ENCODE peak calls at places on chromosome 7, in five cellular contexts. C is HepG2, L is K562, F is GM12878, U is SK-N-SH. Z is an unnamed sample.

GRCh38 chr7:114959931-114960330 is 38.0 kb downstream of the MDFIC start:
- DNase-seq in U (no peak), C (no peak), F (peak), L (no peak), Z (no peak)

GRCh38 chr7:84191261-84191660 is 3.3 kb downstream of the SEMA3A start:
- DNase-seq in F (no peak), U (no peak), C (no peak), L (no peak), Z (no peak)

GRCh38 chr7:110948280-110948679 is 142.6 kb upstream of the LRRN3 start:
- DNase-seq in F (no peak), U (no peak), C (no peak), L (no peak), Z (no peak)

GRCh38 chr7:82534687-82535086 is 91.1 kb upstream of the CACNA2D1 start:
- DNase-seq in L (no peak), U (no peak), C (no peak), F (no peak), Z (no peak)

GRCh38 chr7:117323877-117324699 is 1.2 kb upstream of the WNT2 start:
- DNase-seq in L (no peak), F (no peak), U (peak), C (no peak), Z (no peak)

GRCh38 chr7:45161842-45162241 is 4.3 kb downstream of the RAMP3 start:
- DNase-seq in C (no peak), U (no peak), L (no peak), F (no peak), Z (no peak)

GRCh38 chr7:155344270-155344617 is 46.6 kb downstream of the INSIG1 start:
- DNase-seq in L (no peak), C (no peak), F (no peak), U (no peak), Z (no peak)

GRCh38 chr7:114819629-114820362 is 102.1 kb upstream of the MDFIC start:
- DNase-seq in C (peak), U (no peak), F (no peak), L (no peak), Z (no peak)

GRCh38 chr7:155921804-155922506 is 109.7 kb upstream of the SHH start:
- DNase-seq in L (no peak), C (no peak), F (no peak), U (no peak), Z (no peak)

GRCh38 chr7:127713758-127714157 is 61.8 kb downstream of the SND1 start:
- DNase-seq in F (no peak), L (no peak), U (no peak), C (no peak), Z (no peak)

GRCh38 chr7:143361552-143362125 is 874 bp downstream of the FAM131B start:
- DNase-seq in F (no peak), L (peak), C (no peak), U (no peak), Z (no peak)

GRCh38 chr7:149780056-149780455 is 6.7 kb upstream of the ZNF467 start:
- DNase-seq in U (no peak), L (no peak), C (no peak), F (no peak), Z (no peak)

GRCh38 chr7:158161194-158161593 is 426.4 kb downstream of the PTPRN2 start:
- DNase-seq in L (no peak), U (no peak), C (peak), F (no peak), Z (no peak)

GRCh38 chr7:92496876-92497275 is 19.1 kb upstream of the ERVW-1 start:
- DNase-seq in C (no peak), U (no peak), L (no peak), F (no peak), Z (no peak)

GRCh38 chr7:7957513-7957912 is 11.1 kb upstream of the GLCCI1 start:
- DNase-seq in F (no peak), U (no peak), C (no peak), L (no peak), Z (no peak)

GRCh38 chr7:100571829-100572116 is 1.9 kb downstream of the SAP25 start:
- DNase-seq in L (no peak), F (no peak), C (no peak), U (peak), Z (no peak)

GRCh38 chr7:128035712-128036111 is 4.5 kb upstream of the LRRC4 start:
- DNase-seq in U (peak), F (no peak), C (peak), L (peak), Z (no peak)

GRCh38 chr7:22572937-22573336 is 72.9 kb upstream of the STEAP1B start:
- DNase-seq in F (no peak), C (no peak), U (no peak), L (no peak), Z (no peak)

GRCh38 chr7:81004098-81004497 is 85.2 kb upstream of the SEMA3C start:
- DNase-seq in F (no peak), L (no peak), U (no peak), C (no peak), Z (no peak)

GRCh38 chr7:125386211-125386610 is 456.6 kb upstream of the POT1 start:
- DNase-seq in F (no peak), C (no peak), U (no peak), L (no peak), Z (no peak)

GRCh38 chr7:99837649-99838361 is 10.0 kb downstream of the CYP3A43 start:
- DNase-seq in F (peak), C (peak), L (no peak), U (no peak), Z (no peak)

GRCh38 chr7:28144266-28144665 is 36.3 kb downstream of the JAZF1 start:
- DNase-seq in U (peak), C (no peak), L (no peak), F (no peak), Z (no peak)

GRCh38 chr7:29156798-29157461 is 10.6 kb upstream of the CPVL start:
- DNase-seq in F (no peak), C (no peak), U (peak), L (no peak), Z (no peak)

GRCh38 chr7:67375427-67375826 is 378.8 kb downstream of the TYW1 start:
- DNase-seq in U (no peak), F (no peak), C (no peak), L (no peak), Z (no peak)

GRCh38 chr7:144936314-144936713 is 100.5 kb upstream of the TPK1 start:
- DNase-seq in F (no peak), C (no peak), L (no peak), U (no peak), Z (no peak)

GRCh38 chr7:154903083-154903731 is 99.7 kb downstream of the PAXIP1 start:
- DNase-seq in C (peak), F (no peak), U (peak), L (no peak), Z (no peak)

GRCh38 chr7:114422478-114423217 is 8.0 kb downstream of the FOXP2 start:
- DNase-seq in F (no peak), U (no peak), L (no peak), C (no peak), Z (no peak)

GRCh38 chr7:26709210-26709990 is 155.0 kb downstream of the SKAP2 start:
- DNase-seq in F (no peak), C (no peak), U (no peak), L (no peak), Z (peak)

GRCh38 chr7:30225863-30226361 is 58.5 kb upstream of the ZNRF2 start:
- DNase-seq in C (no peak), F (peak), L (no peak), U (peak), Z (peak)

GRCh38 chr7:123916240-123916724 is 8.8 kb upstream of the SPAM1 start:
- DNase-seq in C (peak), U (peak), F (no peak), L (no peak), Z (no peak)

GRCh38 chr7:13770305-13770704 is 219.2 kb downstream of the ETV1 start:
- DNase-seq in C (no peak), L (no peak), F (no peak), U (no peak), Z (no peak)

DNA sequence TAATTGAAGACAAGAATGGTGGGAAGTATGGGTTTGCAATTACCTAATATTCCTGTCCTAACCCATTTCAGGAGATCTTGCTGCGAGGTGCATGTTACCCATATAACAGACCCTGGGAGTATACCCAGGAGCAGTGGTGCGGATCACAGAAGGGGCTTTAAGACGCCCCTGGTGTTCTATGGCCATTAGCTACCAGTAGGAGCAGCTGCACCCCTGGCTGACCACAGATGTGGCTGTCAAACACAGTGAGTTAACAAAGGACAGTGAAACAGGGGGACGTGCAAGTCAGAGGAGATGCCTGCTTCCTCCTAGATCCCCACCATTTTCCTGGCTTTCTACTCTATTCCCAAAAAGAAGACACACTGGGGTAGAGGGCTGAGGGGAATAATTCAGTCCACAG is 25.2 kb downstream of the AOC1 start:
- DNase-seq in U (no peak), C (no peak), F (no peak), L (no peak), Z (no peak)
- TF ChIP-seq GABPA in U (no peak), C (no peak), F (no peak), L (no peak), Z (no peak)

GRCh38 chr7:75982306-75983064 is 11.9 kb downstream of the TMEM120A start:
- DNase-seq in L (no peak), C (no peak), F (no peak), U (peak), Z (no peak)

GRCh38 chr7:75985009-75985517 is 9.3 kb downstream of the TMEM120A start:
- DNase-seq in L (no peak), C (no peak), F (no peak), U (peak), Z (no peak)

GRCh38 chr7:75983471-75984129 is 10.8 kb downstream of the TMEM120A start:
- DNase-seq in F (no peak), L (no peak), U (peak), C (no peak), Z (no peak)

GRCh38 chr7:75985518-75986146 is 8.8 kb downstream of the TMEM120A start:
- DNase-seq in L (peak), F (no peak), C (no peak), U (peak), Z (no peak)

DNA sequence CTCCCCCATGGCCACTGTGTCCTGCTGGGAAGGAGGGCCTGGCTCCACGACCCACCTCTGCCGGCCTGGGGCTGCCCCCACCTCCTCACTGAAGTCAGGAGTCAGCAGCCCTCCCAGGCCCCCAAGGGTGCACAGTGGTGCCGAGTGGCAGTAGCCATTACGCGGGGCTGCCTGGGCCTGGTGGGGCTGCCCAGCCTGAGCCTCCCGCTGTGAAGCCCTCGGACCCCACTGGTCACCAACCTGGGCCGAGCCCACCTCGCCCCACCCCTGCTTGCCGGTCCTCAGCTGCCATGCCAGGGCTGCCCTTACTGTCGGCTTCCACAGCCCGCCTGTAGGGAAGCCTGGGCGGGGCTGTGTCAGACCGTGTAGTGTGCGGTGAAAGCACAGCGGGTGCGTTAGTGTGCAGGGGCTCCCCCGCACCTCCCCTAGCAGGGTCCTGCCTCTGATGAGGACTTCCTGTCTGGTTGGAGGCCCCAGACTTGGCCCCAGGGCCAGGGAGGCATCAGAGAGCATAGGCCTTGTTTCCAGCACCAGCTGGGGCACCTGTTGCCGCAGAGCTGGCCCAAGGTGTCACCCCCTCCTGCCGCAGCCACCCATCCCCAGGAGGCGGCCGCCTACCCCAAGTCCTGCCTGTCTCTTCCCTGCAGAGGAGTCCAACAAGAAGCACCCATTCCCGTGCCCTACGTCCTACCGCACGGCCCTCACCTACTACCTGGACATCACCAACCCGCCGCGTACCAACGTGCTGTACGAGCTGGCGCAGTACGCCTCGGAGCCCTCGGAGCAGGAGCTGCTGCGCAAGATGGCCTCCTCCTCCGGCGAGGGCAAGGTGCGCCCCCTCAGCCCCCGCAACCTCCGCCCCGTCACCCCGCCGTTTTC is 10.0 kb downstream of the TMEM120A start:
- DNase-seq in C (no peak), U (peak), F (no peak), L (no peak), Z (no peak)
- TF ChIP-seq GABPA in C (no peak), U (no peak), F (no peak), L (no peak), Z (no peak)

DNA sequence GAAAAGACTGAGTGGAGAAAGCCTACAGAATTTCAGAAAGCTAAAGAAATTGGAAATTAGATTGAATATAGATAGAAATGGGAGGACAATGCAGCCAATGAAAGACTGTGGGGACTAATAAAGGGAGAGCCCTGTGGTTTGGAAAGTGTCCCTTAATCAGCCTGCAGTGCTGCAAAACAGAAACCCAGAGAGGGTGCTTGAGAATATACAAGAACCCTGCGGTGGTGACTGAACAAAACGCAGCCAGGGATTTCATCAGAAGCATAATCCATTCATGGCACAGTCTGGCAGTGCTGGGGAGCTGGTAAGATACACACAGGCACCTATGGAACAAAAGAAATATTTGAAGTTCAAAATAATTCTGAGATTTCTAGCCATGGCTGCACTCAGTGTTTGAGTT is 19.1 kb downstream of the CEP41 start:
- DNase-seq in C (no peak), L (no peak), U (no peak), F (no peak), Z (no peak)
- TF ChIP-seq GABPA in C (no peak), L (no peak), U (no peak), F (no peak), Z (no peak)

GRCh38 chr7:141701489-141702046 is 398 bp downstream of the DENND11 start:
- DNase-seq in C (no peak), U (peak), F (peak), L (peak), Z (peak)
- TF ChIP-seq GABPA in C (no peak), U (no peak), F (no peak), L (no peak), Z (no peak)

GRCh38 chr7:50596484-50596883 is 31.3 kb upstream of the DDC start:
- DNase-seq in L (no peak), F (no peak), C (no peak), U (no peak), Z (no peak)

GRCh38 chr7:50594734-50595537 is 29.7 kb upstream of the DDC start:
- DNase-seq in F (no peak), U (no peak), L (no peak), C (peak), Z (no peak)

GRCh38 chr7:50594136-50594535 is 28.9 kb upstream of the DDC start:
- DNase-seq in C (no peak), U (no peak), L (no peak), F (no peak), Z (no peak)

GRCh38 chr7:50592940-50593339 is 27.7 kb upstream of the DDC start:
- DNase-seq in U (no peak), F (no peak), L (no peak), C (no peak), Z (no peak)

DNA sequence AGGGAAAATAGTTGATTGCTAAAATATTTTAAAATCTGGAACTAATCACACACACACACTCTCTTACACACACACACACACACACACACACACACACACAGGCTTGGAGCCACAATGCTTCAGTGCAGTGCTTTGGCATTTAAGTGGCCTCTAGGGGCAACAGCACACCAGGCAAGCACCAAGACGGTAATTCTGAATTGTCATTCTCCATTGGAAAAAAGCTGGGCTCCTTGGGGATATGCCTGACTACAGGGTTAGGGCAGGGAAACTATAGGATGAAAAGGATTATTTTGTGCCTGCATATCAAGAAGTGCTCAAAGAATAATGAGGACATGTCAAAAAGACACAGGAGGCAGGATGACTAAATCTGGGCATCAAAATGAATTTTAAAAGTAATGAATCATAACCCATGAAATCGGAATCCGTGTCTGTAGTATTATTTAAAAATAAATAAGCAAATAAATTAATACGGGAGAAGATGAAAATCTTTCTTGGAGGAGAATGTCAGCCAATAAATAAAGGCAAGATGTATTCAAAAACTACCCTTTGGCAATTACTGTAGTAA is 30.4 kb upstream of the DDC start:
- DNase-seq in L (peak), C (peak), F (no peak), U (peak), Z (peak)
- TF ChIP-seq GABPA in L (no peak), C (no peak), F (no peak), U (no peak), Z (no peak)

DNA sequence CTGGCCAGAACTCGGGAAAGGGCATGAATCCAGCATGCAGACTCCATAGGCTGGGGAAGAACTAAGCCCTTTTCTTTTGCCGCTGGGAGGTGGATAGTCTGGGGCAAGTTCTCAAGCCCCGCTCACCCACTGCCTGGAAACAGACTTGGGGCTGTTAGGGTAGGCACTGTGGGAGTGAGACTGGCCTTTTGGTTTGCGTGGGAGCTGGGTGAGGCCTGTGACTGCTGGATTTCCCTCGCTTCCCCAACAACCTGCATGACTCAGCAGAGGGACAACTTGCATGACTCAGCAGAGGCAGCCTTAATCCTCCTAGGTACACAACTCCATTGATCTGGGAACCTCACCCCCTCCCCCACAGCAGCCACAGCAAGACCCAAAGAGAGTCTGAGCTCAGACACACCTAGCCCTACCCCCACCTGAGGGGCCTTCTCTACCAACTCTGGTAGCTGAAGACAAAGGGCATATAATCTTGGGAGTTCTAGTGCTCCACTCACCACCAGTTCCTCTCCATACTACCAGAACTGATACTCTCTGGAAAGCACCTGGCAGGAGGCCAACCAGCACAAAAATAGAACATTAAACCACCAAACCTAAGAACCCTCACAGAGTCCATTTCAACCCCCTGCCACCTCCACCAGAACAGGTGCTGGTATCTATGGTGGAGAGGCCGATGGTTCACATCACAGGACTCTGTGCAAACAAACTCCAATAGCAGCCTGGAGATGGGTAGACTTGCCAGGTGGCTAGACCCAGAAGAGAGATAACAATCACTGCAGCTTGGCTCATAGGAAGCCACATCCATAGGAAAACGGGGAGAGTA is 81.4 kb upstream of the LAMB4 start:
- DNase-seq in U (no peak), F (peak), C (peak), L (peak), Z (peak)
- TF ChIP-seq GABPA in U (no peak), F (no peak), C (no peak), L (no peak), Z (no peak)

GRCh38 chr7:19373334-19373733 is 228.1 kb upstream of the FERD3L start:
- DNase-seq in L (no peak), U (no peak), C (no peak), F (no peak), Z (no peak)
- TF ChIP-seq GABPA in L (no peak), U (no peak), C (no peak), F (no peak), Z (no peak)

GRCh38 chr7:152760384-152761115 is 998 bp downstream of the ACTR3B start:
- DNase-seq in U (peak), C (no peak), F (no peak), L (no peak), Z (peak)
- TF ChIP-seq GABPA in U (no peak), C (no peak), F (no peak), L (no peak), Z (no peak)

DNA sequence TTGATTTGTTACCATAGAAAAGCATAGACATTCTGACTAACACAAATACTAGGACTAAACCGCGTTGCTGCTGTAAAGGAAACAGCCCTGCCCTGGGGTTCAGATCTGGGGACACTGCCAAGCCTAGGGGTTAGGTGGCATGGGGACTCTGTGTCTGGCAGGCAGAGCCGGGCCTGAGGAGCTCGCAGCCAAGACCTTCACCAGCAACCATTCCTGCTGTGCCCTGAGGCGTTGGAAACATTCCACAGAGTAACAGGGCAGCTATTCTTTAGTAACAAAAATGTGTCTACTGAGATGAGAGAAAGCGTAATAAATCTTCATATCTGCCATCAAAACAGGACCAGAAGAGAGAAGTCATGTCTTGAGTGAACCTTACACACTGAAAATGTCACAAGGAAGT is 280.6 kb downstream of the POM121L12 start:
- DNase-seq in C (no peak), U (peak), L (no peak), F (no peak), Z (no peak)
- TF ChIP-seq GABPA in C (no peak), U (no peak), L (no peak), F (no peak), Z (no peak)

Z was measured in HL-60.